ENCODE peak calls at places on chromosomes 1 and 21, in five cellular contexts. B is A549, Q is tibial nerve, U is body of pancreas, K is HFFc6. E is an unnamed sample.

GRCh38 chr21:35643176-35643575 is 417.1 kb downstream of the SETD4 start:
- DNase-seq in B (no peak), Q (no peak), U (no peak), K (no peak), E (no peak)

GRCh38 chr1:196147530-196147929 is 460.7 kb downstream of the KCNT2 start:
- DNase-seq in B (no peak), Q (no peak), U (no peak), K (no peak), E (no peak)

GRCh38 chr1:192784395-192784794 is 24.4 kb upstream of the RGS2 start:
- DNase-seq in B (no peak), Q (no peak), U (no peak), K (no peak), E (no peak)

GRCh38 chr1:106798991-106799390 is 257.5 kb upstream of the PRMT6 start:
- DNase-seq in B (no peak), Q (no peak), U (no peak), K (no peak), E (no peak)

GRCh38 chr1:101152633-101153032 is 84.2 kb upstream of the S1PR1 start:
- DNase-seq in B (no peak), Q (no peak), U (no peak), K (no peak), E (no peak)

GRCh38 chr1:106289265-106289664 is 767.2 kb upstream of the PRMT6 start:
- DNase-seq in B (no peak), Q (no peak), U (no peak), K (no peak), E (no peak)

GRCh38 chr21:41908829-41909228 is 29.7 kb upstream of the PRDM15 start:
- DNase-seq in B (no peak), Q (no peak), U (no peak), K (no peak), E (no peak)

GRCh38 chr1:192732787-192733186 is 76.1 kb upstream of the RGS2 start:
- DNase-seq in B (peak; percentile 10), Q (no peak), U (no peak), K (no peak), E (no peak)

GRCh38 chr21:33703750-33704606 is 61.7 kb downstream of the ITSN1 start:
- DNase-seq in B (no peak), Q (no peak), U (no peak), K (no peak), E (no peak)

GRCh38 chr1:21280011-21280471 is 10.2 kb downstream of the ECE1 start:
- DNase-seq in B (no peak), Q (no peak), U (no peak), K (no peak), E (no peak)

GRCh38 chr1:9111957-9112356 is 16.9 kb downstream of the GPR157 start:
- DNase-seq in B (no peak), Q (no peak), U (no peak), K (no peak), E (no peak)

GRCh38 chr1:92482665-92483441 is 3.9 kb downstream of the GFI1 start:
- DNase-seq in B (no peak), Q (no peak), U (peak; percentile 26), K (no peak), E (no peak)

GRCh38 chr21:42336065-42336464 is 14.7 kb downstream of the TFF2 start:
- DNase-seq in B (no peak), Q (no peak), U (no peak), K (no peak), E (no peak)

GRCh38 chr21:26127918-26128317 is 42.7 kb downstream of the APP start:
- DNase-seq in B (no peak), Q (no peak), U (no peak), K (no peak), E (no peak)

GRCh38 chr1:6062670-6063069 is 17.0 kb downstream of the KCNAB2 start:
- DNase-seq in B (no peak), Q (no peak), U (no peak), K (no peak), E (no peak)

GRCh38 chr1:31373897-31374486 is 1.1 kb upstream of the FABP3 start:
- DNase-seq in B (no peak), Q (no peak), U (no peak), K (no peak), E (no peak)

GRCh38 chr1:93728480-93729131 is 47.0 kb upstream of the BCAR3 start:
- DNase-seq in B (no peak), Q (no peak), U (no peak), K (no peak), E (peak; percentile 85)

GRCh38 chr1:233790662-233791371 is 113.7 kb upstream of the SLC35F3 start:
- DNase-seq in B (peak; percentile 88), Q (no peak), U (peak; percentile 18), K (peak; percentile 26), E (no peak)

GRCh38 chr1:35448344-35448801 is 108.8 kb downstream of the KIAA0319L start:
- DNase-seq in B (no peak), Q (peak; percentile 22), U (peak; percentile 65), K (peak; percentile 89), E (no peak)

GRCh38 chr21:44304846-44305245 is 5.0 kb downstream of the PFKL start:
- DNase-seq in B (peak; percentile 54), Q (no peak), U (no peak), K (no peak), E (peak; percentile 79)

GRCh38 chr1:156172696-156173470 is 19.5 kb downstream of the SEMA4A start:
- DNase-seq in B (peak; percentile 47), Q (no peak), U (no peak), K (no peak), E (no peak)

GRCh38 chr1:225882699-225883615 is 777 bp upstream of the TMEM63A start:
- DNase-seq in B (peak; percentile 60), Q (peak; percentile 16), U (peak; percentile 62), K (peak; percentile 13), E (no peak)

GRCh38 chr1:172746091-172746949 is 87.4 kb downstream of the FASLG start:
- DNase-seq in B (peak; percentile 51), Q (no peak), U (no peak), K (peak; percentile 99), E (no peak)

GRCh38 chr1:182575540-182576149 is 13.4 kb downstream of the RNASEL start:
- DNase-seq in B (no peak), Q (no peak), U (no peak), K (peak; percentile 29), E (no peak)

GRCh38 chr21:38181101-38181500 is 75.7 kb upstream of the KCNJ15 start:
- DNase-seq in B (no peak), Q (no peak), U (no peak), K (peak; percentile 41), E (no peak)

GRCh38 chr1:77542784-77543183 is 139.7 kb downstream of the ZZZ3 start:
- DNase-seq in B (no peak), Q (no peak), U (no peak), K (peak; percentile 43), E (no peak)

GRCh38 chr1:29247044-29247443 is 10.7 kb downstream of the PTPRU start:
- DNase-seq in B (no peak), Q (no peak), U (no peak), K (no peak), E (no peak)

GRCh38 chr1:101247404-101248287 is 10.8 kb downstream of the S1PR1 start:
- DNase-seq in B (no peak), Q (no peak), U (no peak), K (no peak), E (no peak)

GRCh38 chr1:213381572-213382084 is 330.6 kb downstream of the RPS6KC1 start:
- DNase-seq in B (no peak), Q (no peak), U (no peak), K (no peak), E (no peak)

GRCh38 chr1:32702599-32703478 is at the start of gene SYNC:
- DNase-seq in B (peak; percentile 56), Q (peak; percentile 53), U (peak; percentile 30), K (peak; percentile 58), E (peak; percentile 52)

GRCh38 chr1:8189931-8190483 is 127.9 kb upstream of the SLC45A1 start:
- DNase-seq in B (no peak), Q (no peak), U (peak; percentile 63), K (no peak), E (no peak)

GRCh38 chr1:222521299-222522104 is 26.4 kb downstream of the HHIPL2 start:
- DNase-seq in B (no peak), Q (no peak), U (no peak), K (peak; percentile 82), E (no peak)

GRCh38 chr1:228401782-228402637 is 4.6 kb downstream of the TRIM11 start:
- DNase-seq in B (no peak), Q (no peak), U (no peak), K (no peak), E (no peak)

GRCh38 chr1:962381-963350 is 2.3 kb downstream of the KLHL17 start:
- DNase-seq in B (no peak), Q (no peak), U (no peak), K (no peak), E (no peak)

GRCh38 chr1:958823-959729 is at the start of gene NOC2L:
- DNase-seq in B (no peak), Q (peak; percentile 91), U (peak; percentile 96), K (peak; percentile 82), E (peak; percentile 84)

GRCh38 chr1:961132-961652 is 808 bp downstream of the KLHL17 start:
- DNase-seq in B (no peak), Q (no peak), U (no peak), K (no peak), E (no peak)

GRCh38 chr1:959730-960039 is 629 bp upstream of the NOC2L start:
- DNase-seq in B (no peak), Q (no peak), U (no peak), K (no peak), E (no peak)

GRCh38 chr1:960371-961131 is at the start of gene KLHL17:
- DNase-seq in B (no peak), Q (peak; percentile 62), U (peak; percentile 71), K (peak; percentile 55), E (peak; percentile 79)
- TF ChIP-seq CTCF in B (no peak), Q (no peak), U (no peak), K (no peak), E (no peak)

GRCh38 chr21:23789864-23790263 is 1817.4 kb downstream of the MRPL39 start:
- DNase-seq in B (no peak), Q (no peak), U (no peak), K (no peak), E (no peak)
- TF ChIP-seq CTCF in B (no peak), Q (no peak), U (no peak), K (no peak), E (no peak)

DNA sequence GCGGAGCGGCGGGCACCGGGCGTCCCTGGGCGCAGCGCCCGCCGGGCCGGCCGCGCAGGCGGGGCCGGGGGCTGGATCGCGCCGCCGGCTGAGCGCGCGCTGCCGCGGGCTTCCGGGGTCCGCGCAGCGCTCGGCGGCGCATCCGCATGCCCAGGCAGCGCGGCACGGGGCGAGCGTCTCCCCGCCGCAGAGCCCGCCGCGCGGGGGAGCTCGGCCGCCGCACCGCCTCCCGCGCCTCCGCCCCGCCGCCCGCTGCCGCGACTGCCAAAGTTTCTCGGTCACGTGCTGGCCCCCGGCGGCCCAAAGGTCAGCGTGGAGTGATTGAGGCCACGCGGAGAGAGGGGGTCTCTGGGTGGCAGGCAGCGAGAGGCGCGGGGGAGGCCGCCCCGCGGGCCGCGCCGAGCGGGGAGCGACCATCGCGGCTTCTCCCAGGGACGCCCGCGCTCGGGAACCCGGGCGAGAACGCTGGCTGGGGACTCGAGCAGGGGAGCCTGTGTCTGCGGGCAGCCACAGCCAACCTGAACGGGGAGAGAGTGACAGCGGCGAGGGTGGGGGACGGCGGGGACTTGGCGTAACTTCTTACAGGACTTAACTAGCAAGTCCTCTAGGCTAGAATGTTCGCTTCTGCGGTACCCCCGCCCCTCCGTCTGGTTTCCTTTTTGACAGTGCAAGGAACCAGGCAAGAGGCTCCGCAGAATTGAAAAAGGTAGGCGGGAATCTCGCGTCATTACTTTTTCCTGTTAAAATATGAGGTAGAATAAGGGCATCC is at the start of gene ILDR2:
- DNase-seq in B (peak; percentile 28), Q (no peak), U (peak; percentile 57), K (no peak), E (peak; percentile 79)
- TF ChIP-seq CTCF in B (peak; percentile 42), Q (no peak), U (peak; percentile 15), K (no peak), E (peak; percentile 22)

GRCh38 chr1:165631403-165632151 is 543 bp downstream of the MGST3 start:
- DNase-seq in B (peak; percentile 61), Q (peak; percentile 39), U (peak; percentile 51), K (peak; percentile 92), E (peak; percentile 31)
- TF ChIP-seq CTCF in B (peak; percentile 22), Q (no peak), U (no peak), K (peak; percentile 29), E (no peak)

E was measured in dorsolateral prefrontal cortex.